ENCODE peak calls at places on chromosomes 7 and 10, in five cellular contexts. G, E, P, O and U are unnamed samples.

GRCh38 chr10:106278385-106278784 is 886.1 kb downstream of the SORCS1 start:
- DNase-seq in O (no peak), G (no peak), P (no peak), E (no peak), U (no peak)

GRCh38 chr10:97196213-97197029 is 10.7 kb upstream of the SLIT1 start:
- DNase-seq in O (peak), E (no peak), P (peak), G (peak), U (peak)

GRCh38 chr10:110676016-110676415 is 31.9 kb downstream of the RBM20 start:
- DNase-seq in E (no peak), O (no peak), P (no peak), G (no peak), U (no peak)

GRCh38 chr7:4076701-4077294 is 605.3 kb upstream of the FOXK1 start:
- DNase-seq in E (no peak), O (no peak), P (no peak), G (peak), U (no peak)

GRCh38 chr7:149736478-149737360 is 36.7 kb downstream of the ZNF467 start:
- DNase-seq in G (no peak), E (no peak), O (no peak), P (no peak), U (no peak)

GRCh38 chr10:118175148-118175547 is 128.4 kb upstream of the RAB11FIP2 start:
- DNase-seq in O (no peak), G (no peak), E (no peak), P (no peak), U (no peak)

GRCh38 chr7:113790025-113790424 is 128.8 kb downstream of the PPP1R3A start:
- DNase-seq in P (no peak), E (no peak), G (no peak), O (no peak), U (no peak)

GRCh38 chr10:31932838-31933237 is 4.2 kb upstream of the ARHGAP12 start:
- DNase-seq in G (no peak), O (no peak), E (no peak), P (no peak), U (no peak)

GRCh38 chr7:48059706-48060105 is 24.4 kb downstream of the C7orf57 start:
- DNase-seq in O (no peak), G (no peak), P (no peak), E (no peak), U (no peak)

GRCh38 chr10:76632158-76633051 is 1005.2 kb downstream of the KCNMA1 start:
- DNase-seq in O (peak), E (no peak), P (peak), G (peak), U (no peak)

GRCh38 chr7:98107313-98107691 is 640 bp downstream of the LMTK2 start:
- DNase-seq in P (peak), E (no peak), O (peak), G (peak), U (no peak)

GRCh38 chr7:2082357-2083038 is 150.2 kb downstream of the MAD1L1 start:
- DNase-seq in E (no peak), P (no peak), O (no peak), G (no peak), U (no peak)

GRCh38 chr10:119521443-119522204 is 20.9 kb downstream of the RGS10 start:
- DNase-seq in E (no peak), O (peak), P (no peak), G (no peak), U (no peak)

GRCh38 chr7:135232720-135233119 is 918 bp upstream of the STRA8 start:
- DNase-seq in P (no peak), O (peak), G (no peak), E (no peak), U (no peak)

GRCh38 chr7:139321071-139321745 is 19.9 kb upstream of the FMC1 start:
- DNase-seq in O (peak), P (no peak), E (no peak), G (no peak), U (no peak)

GRCh38 chr10:71333154-71333887 is 14.3 kb downstream of the SLC29A3 start:
- DNase-seq in E (no peak), O (no peak), G (no peak), P (no peak), U (no peak)

GRCh38 chr10:659710-660141 is 29.7 kb downstream of the DIP2C start:
- DNase-seq in O (no peak), E (no peak), P (no peak), G (no peak), U (no peak)

GRCh38 chr10:18144928-18145327 is 4.7 kb downstream of the CACNB2 start:
- DNase-seq in E (no peak), G (no peak), P (peak), O (no peak), U (no peak)

GRCh38 chr7:28573059-28573553 is 160.8 kb downstream of the CREB5 start:
- DNase-seq in P (peak), O (no peak), G (peak), E (no peak), U (peak)

GRCh38 chr7:20786779-20787651 is at the start of gene SP8:
- DNase-seq in O (no peak), E (no peak), G (no peak), P (no peak), U (no peak)

GRCh38 chr7:37354661-37355131 is 94.0 kb downstream of the ELMO1 start:
- DNase-seq in O (no peak), P (peak), E (no peak), G (no peak), U (peak)

GRCh38 chr7:142496545-142496991 is 238.7 kb upstream of the PRSS58 start:
- DNase-seq in O (peak), E (no peak), G (no peak), P (peak), U (no peak)

GRCh38 chr7:133331861-133332260 is 79.0 kb downstream of the EXOC4 start:
- DNase-seq in O (no peak), G (no peak), P (no peak), E (no peak), U (no peak)

GRCh38 chr10:6204341-6205191 is 1.8 kb downstream of the PFKFB3 start:
- DNase-seq in E (no peak), P (peak), O (peak), G (peak), U (no peak)

GRCh38 chr7:128029405-128029995 is 1.7 kb downstream of the LRRC4 start:
- DNase-seq in G (no peak), O (no peak), P (no peak), E (no peak), U (no peak)

GRCh38 chr7:128030263-128030998 is 806 bp downstream of the LRRC4 start:
- DNase-seq in G (no peak), P (no peak), O (no peak), E (no peak), U (no peak)

GRCh38 chr7:128032605-128033235 is 1.5 kb upstream of the LRRC4 start:
- DNase-seq in P (no peak), O (no peak), E (no peak), G (no peak), U (no peak)

GRCh38 chr7:128031901-128032604 is 816 bp upstream of the LRRC4 start:
- DNase-seq in O (no peak), P (peak), G (peak), E (no peak), U (no peak)

GRCh38 chr7:128030999-128031681 is at the start of gene LRRC4:
- DNase-seq in G (peak), E (no peak), O (no peak), P (peak), U (no peak)
- TF ChIP-seq POLR2A in G (no peak), E (no peak), O (no peak), P (no peak), U (no peak)

GRCh38 chr7:155378959-155379871 is 78.7 kb upstream of the EN2 start:
- DNase-seq in E (no peak), O (no peak), P (no peak), G (no peak), U (no peak)

GRCh38 chr7:155381852-155382801 is 75.8 kb upstream of the EN2 start:
- DNase-seq in P (no peak), G (no peak), E (no peak), O (no peak), U (no peak)

GRCh38 chr7:155382802-155383171 is 75.1 kb upstream of the EN2 start:
- DNase-seq in G (no peak), O (no peak), E (no peak), P (no peak), U (no peak)

GRCh38 chr7:155380221-155380861 is 77.6 kb upstream of the EN2 start:
- DNase-seq in O (peak), P (peak), E (no peak), G (peak), U (peak)

GRCh38 chr7:155380986-155381851 is 76.7 kb upstream of the EN2 start:
- DNase-seq in O (no peak), P (no peak), E (no peak), G (no peak), U (no peak)
- H3K27ac ChIP-seq in O (no peak), P (no peak), E (no peak), G (no peak), U (no peak)

DNA sequence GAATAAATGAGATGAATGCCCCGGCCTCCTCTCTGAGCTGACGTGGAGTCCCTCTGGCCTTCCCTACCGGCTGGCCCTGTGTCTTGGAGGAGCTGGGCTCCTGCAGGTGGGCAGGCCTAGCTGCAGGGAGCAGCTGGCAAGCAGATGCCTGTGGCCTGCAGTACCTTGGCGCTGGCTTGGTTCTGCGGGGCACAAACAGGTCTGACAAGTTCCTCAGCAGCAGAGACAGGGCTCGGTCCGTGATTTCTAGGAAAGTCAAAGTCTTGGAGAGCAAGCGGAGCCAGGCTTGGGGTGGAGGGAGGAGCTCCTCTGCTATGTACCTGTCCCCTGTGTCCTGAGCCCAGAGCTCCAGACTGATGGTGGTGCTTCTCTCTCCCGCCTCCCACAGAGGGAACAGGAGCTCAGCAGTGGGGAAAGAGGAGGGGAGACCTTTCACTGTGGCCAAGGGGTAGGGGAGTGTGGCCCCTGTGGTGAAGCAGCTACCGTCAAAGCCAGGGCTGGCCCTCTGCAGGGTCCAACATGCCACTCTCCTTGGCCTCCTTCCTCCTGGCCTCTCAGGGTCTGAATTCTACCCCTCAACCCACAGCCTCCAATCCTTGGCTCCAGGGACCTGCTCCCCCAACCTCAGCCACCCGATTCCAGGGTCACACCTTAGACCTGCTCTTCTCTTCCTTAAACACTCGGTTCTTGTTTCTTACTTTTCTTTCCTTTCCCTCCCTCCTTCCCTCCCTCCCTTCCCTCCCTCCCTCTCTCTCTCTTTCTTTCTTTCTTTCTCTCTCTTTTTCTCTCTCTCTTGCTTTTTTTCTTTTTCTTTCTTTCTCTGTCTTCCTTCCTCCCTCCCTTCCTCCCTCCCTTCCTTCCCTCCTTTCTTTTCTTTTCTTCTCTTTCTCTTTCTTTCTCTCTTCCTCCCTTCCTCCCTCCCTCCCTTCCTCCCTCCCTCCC is 20.1 kb downstream of the MYL10 start:
- DNase-seq in G (peak), E (no peak), O (no peak), P (peak), U (no peak)
- TF ChIP-seq EP300 in G (no peak), E (no peak), O (no peak), P (no peak), U (no peak)

DNA sequence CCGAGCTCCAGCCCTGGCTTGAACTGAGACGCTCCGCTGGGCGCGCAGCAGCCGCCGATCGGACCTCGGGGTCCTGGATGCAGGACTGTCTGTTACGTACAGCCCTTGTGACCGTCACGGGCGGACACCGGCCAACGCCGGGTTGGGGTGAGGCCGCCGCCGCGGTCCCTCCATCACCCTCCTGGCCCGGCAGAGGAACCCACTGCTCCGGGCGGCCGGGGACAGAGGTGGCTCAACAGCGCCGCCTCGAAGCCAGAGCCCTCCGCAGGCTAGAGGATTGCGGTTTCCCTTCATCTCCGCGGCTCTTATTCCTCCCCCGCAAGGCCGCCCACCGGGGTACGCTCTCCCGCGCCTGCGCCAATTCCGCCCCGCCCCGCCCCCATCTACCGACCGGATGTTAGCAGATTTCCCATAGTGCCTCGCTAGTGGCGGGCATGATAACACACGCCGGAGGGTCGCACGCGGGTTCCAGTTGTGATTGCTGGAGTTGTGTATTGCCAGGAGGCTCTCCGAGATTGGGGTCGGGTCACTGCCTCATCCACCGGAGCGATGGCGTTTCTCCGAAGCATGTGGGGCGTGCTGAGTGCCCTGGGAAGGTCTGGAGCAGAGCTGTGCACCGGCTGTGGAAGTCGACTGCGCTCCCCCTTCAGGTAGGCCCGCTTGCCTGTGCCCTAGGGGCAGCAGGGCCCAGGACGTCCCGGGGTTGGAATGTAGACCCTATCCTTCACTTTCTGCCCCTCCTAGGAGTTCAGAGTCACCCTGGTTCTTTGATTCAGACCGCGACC is at the start of gene TFAM:
- DNase-seq in P (peak), G (peak), O (peak), E (peak), U (peak)
- TF ChIP-seq POLR2A in P (peak), G (peak), O (peak), E (peak), U (peak)

GRCh38 chr7:101974365-101974764 is 156.9 kb downstream of the CUX1 start:
- DNase-seq in O (no peak), E (no peak), G (no peak), P (no peak), U (no peak)

GRCh38 chr7:101975046-101975445 is 157.6 kb downstream of the CUX1 start:
- DNase-seq in E (no peak), G (no peak), P (no peak), O (no peak), U (no peak)

GRCh38 chr7:101978683-101979082 is 161.3 kb downstream of the CUX1 start:
- DNase-seq in P (no peak), E (no peak), O (no peak), G (no peak), U (no peak)

GRCh38 chr7:101973130-101973529 is 155.7 kb downstream of the CUX1 start:
- DNase-seq in G (no peak), E (no peak), O (no peak), P (no peak), U (no peak)

GRCh38 chr7:101977249-101977648 is 159.8 kb downstream of the CUX1 start:
- DNase-seq in G (no peak), E (no peak), O (no peak), P (no peak), U (no peak)
- H3K27ac ChIP-seq in G (no peak), E (no peak), O (no peak), P (no peak), U (no peak)

GRCh38 chr7:109529712-109530111 is 960.0 kb downstream of the DNAJB9 start:
- DNase-seq in E (no peak), P (no peak), G (no peak), O (no peak), U (no peak)

GRCh38 chr7:109527833-109528232 is 958.2 kb downstream of the DNAJB9 start:
- DNase-seq in O (no peak), G (no peak), P (no peak), E (no peak), U (no peak)

GRCh38 chr7:109532262-109532992 is 962.8 kb downstream of the DNAJB9 start:
- DNase-seq in G (no peak), E (peak), P (no peak), O (no peak), U (no peak)
- TF ChIP-seq EP300 in G (no peak), E (no peak), P (no peak), O (no peak), U (no peak)

DNA sequence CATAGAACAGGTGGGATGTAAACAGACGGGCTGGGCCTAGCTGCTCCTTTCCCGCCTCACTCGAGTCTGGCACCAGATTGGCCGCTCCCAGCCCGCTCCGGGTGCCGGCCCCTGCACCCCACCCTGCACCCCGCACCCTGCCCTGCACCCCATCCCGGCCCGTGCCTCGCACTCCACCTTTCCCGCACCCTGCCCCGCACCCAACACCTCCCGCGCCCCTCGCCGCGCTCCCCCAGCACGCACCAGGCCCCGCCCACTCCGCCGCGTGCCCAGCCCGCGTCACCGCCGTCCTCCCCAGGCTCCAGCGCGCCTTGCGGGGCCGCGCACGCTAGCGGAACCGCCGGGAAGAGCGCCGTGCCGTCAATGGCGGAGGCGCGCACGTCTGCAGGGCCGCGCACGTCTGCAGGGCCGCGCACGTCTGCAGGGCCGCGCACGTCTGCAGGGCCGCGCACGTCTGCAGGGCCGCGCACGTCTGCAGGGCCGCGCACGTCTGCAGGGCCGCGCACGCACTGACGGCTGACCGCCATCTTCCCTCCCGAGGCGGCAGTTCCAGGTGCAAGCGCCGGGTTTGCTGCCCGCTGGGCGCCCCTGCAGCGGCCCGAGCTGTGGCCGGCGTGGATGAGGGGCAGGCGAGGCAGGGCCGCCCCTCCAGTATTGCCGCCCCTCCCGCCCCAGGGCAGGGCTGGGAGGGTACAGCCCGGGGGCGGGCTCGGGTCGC is at the start of gene UBE3C:
- DNase-seq in P (peak), G (peak), O (peak), E (peak), U (peak)
- TF ChIP-seq POLR2A in P (peak), G (no peak), O (peak), E (peak), U (peak)

GRCh38 chr7:110944448-110944847 is 146.5 kb upstream of the LRRN3 start:
- DNase-seq in O (no peak), G (no peak), P (no peak), E (no peak), U (no peak)
- H3K27ac ChIP-seq in O (no peak), G (no peak), P (no peak), E (no peak), U (no peak)

DNA sequence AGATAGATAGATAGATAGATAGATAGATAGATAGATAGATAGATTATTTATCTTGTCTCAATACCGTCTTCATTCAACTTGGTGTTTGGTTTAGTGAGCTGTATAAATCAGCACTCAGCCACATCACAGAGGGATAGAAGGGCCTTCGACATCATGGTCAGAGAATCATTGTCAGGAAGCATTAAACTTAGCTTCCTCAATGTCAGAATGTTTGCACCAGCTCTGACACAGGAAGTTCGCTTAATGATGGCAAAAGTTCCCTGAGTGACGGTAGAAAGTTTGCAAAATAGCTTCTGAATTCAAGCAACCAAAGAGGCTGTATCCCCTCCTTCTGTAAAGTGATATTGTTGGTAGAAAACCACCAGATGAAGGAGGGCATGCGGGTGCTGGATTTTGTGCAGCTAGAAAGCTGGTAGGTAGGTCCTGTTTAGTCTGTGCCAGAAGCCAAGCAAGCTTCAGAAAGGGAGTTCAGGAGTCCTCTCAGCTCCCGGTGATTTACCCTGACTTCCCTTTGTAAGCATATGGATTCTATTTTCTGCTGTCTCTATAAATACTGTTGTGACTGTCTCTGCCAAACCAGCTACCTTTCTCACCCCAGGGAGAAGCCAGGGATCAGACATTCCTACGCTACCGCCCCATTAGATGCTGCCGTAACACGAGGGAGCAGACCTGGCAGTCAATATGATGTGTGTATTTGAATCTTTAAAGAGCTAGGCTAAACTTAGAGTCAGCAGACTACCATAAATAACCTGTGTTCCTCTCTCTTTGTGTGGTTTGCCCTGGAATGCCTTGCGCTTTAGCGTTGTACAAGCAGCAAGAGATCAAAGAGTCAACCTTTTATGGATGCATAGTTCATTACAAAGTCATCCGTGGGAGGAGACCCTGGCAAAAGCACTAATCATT is 200.5 kb upstream of the KIAA1217 start:
- DNase-seq in P (no peak), O (no peak), G (no peak), E (no peak), U (no peak)
- TF ChIP-seq EP300 in P (no peak), O (no peak), G (no peak), E (no peak), U (no peak)